ENCODE peak calls at places on chromosomes 13 and 19, in nine cellular contexts. D is pancreas, V is left ventricle myocardium inferior, G is hepatocyte, B is fibroblast of lung, C is GM23248, A is lower lobe of right lung, S is brain microvascular endothelial cell, H is mammary epithelial cell. J is an unnamed sample. For H3K27me3 and H3K36me3, the result is how much of the 10 kb centered on the place peaks cover.

GRCh38 chr13:81778350-81778749 is 1437.4 kb upstream of the SPRY2 start:
- DNase-seq in H (no peak), S (no peak), G (no peak), V (no peak), D (no peak), B (no peak), A (no peak), C (no peak), J (no peak)

GRCh38 chr13:21012211-21012610 is 49.2 kb downstream of the LATS2 start:
- DNase-seq in B (peak), A (no peak), S (no peak), D (no peak), C (no peak), G (no peak), V (no peak), H (no peak), J (no peak)

GRCh38 chr19:35491838-35492360 is 1.6 kb upstream of the KRTDAP start:
- DNase-seq in C (no peak), G (no peak), D (no peak), V (no peak), B (no peak), H (no peak), A (no peak), S (no peak), J (no peak)

GRCh38 chr13:31436478-31436877 is 236.7 kb downstream of the B3GLCT start:
- DNase-seq in B (no peak), S (no peak), V (no peak), H (no peak), D (no peak), G (no peak), C (no peak), A (no peak), J (no peak)

GRCh38 chr19:54609356-54609791 is 15.9 kb downstream of the LILRA1 start:
- DNase-seq in A (no peak), B (no peak), H (no peak), S (no peak), V (no peak), G (no peak), D (no peak), C (no peak), J (no peak)

GRCh38 chr13:20118268-20119140 is 42.3 kb downstream of the GJA3 start:
- DNase-seq in C (peak), A (peak), D (peak), B (peak), G (peak), V (peak), H (no peak), S (no peak), J (peak)

GRCh38 chr13:77386880-77387606 is 60.1 kb upstream of the MYCBP2 start:
- DNase-seq in D (no peak), C (peak), A (no peak), S (peak), V (no peak), H (no peak), B (peak), G (no peak), J (no peak)

GRCh38 chr19:17556995-17557394 is 1.5 kb downstream of the COLGALT1 start:
- DNase-seq in G (no peak), D (no peak), C (no peak), B (no peak), S (no peak), H (no peak), V (no peak), A (no peak), J (no peak)

GRCh38 chr13:108437496-108437895 is 168.0 kb downstream of the TNFSF13B start:
- DNase-seq in D (no peak), A (no peak), G (no peak), S (peak), V (no peak), B (no peak), C (no peak), H (peak), J (no peak)

GRCh38 chr19:16873603-16874002 is 15.2 kb upstream of the F2RL3 start:
- DNase-seq in G (no peak), H (no peak), B (no peak), A (no peak), D (no peak), C (no peak), S (no peak), V (no peak), J (no peak)

GRCh38 chr19:46256855-46257254 is 27.3 kb downstream of the IGFL1 start:
- DNase-seq in B (peak), S (no peak), H (peak), D (no peak), A (no peak), C (peak), V (no peak), G (no peak), J (no peak)

GRCh38 chr13:65724261-65724660 is 1505.9 kb downstream of the PCDH9 start:
- DNase-seq in B (peak), H (no peak), G (no peak), S (peak), C (no peak), A (no peak), D (no peak), V (no peak), J (no peak)

GRCh38 chr19:24099829-24100228 is 12.8 kb downstream of the ZNF254 start:
- DNase-seq in B (no peak), D (no peak), G (no peak), A (no peak), C (no peak), S (no peak), V (no peak), H (no peak), J (no peak)

GRCh38 chr13:70732611-70733010 is 624.4 kb upstream of the KLHL1 start:
- DNase-seq in D (no peak), S (no peak), G (no peak), H (no peak), A (no peak), B (no peak), V (no peak), C (no peak), J (no peak)

GRCh38 chr19:30696514-30696913 is 324.3 kb downstream of the ZNF536 start:
- DNase-seq in V (no peak), B (peak), D (peak), G (peak), C (no peak), H (no peak), A (no peak), S (no peak), J (peak)

GRCh38 chr13:109719962-109720646 is 66.3 kb downstream of the IRS2 start:
- DNase-seq in H (no peak), S (no peak), B (no peak), G (no peak), D (no peak), C (no peak), V (no peak), A (no peak), J (no peak)

GRCh38 chr19:38265213-38265861 is 964 bp downstream of the SPINT2 start:
- DNase-seq in S (no peak), A (peak), G (peak), B (no peak), C (no peak), H (peak), D (peak), V (no peak), J (peak)

GRCh38 chr13:100129605-100130004 is 40.7 kb downstream of the PCCA start:
- DNase-seq in V (no peak), C (peak), B (no peak), H (no peak), G (no peak), D (no peak), A (no peak), S (no peak), J (no peak)

GRCh38 chr19:18496167-18496979 is 25.5 kb downstream of the ELL start:
- DNase-seq in D (peak), S (peak), H (peak), C (peak), B (no peak), A (peak), G (no peak), V (peak), J (no peak)

GRCh38 chr19:43501661-43502418 is 2.7 kb downstream of the PHLDB3 start:
- DNase-seq in G (no peak), B (no peak), V (no peak), C (no peak), S (no peak), A (no peak), H (no peak), D (no peak), J (peak)

GRCh38 chr13:67106502-67107057 is 123.6 kb downstream of the PCDH9 start:
- DNase-seq in C (no peak), V (no peak), H (no peak), D (no peak), S (no peak), B (no peak), G (no peak), A (peak), J (no peak)

GRCh38 chr13:102399791-102400618 is 1.8 kb downstream of the FGF14 start:
- DNase-seq in D (peak), S (no peak), G (no peak), V (peak), H (peak), C (peak), B (peak), A (peak), J (peak)

GRCh38 chr13:73451120-73452029 is 392.6 kb downstream of the KLF5 start:
- DNase-seq in S (no peak), H (no peak), V (no peak), B (no peak), C (no peak), D (no peak), A (no peak), G (peak), J (no peak)

GRCh38 chr13:111005808-111006494 is 91.1 kb upstream of the ANKRD10 start:
- DNase-seq in V (peak), A (no peak), H (no peak), G (no peak), S (peak), B (peak), C (peak), D (peak), J (no peak)

GRCh38 chr19:7701654-7702457 is at the start of gene FCER2:
- DNase-seq in V (no peak), H (no peak), C (no peak), S (no peak), A (no peak), D (no peak), G (no peak), B (no peak), J (peak)

GRCh38 chr13:40189885-40190655 is 476.4 kb downstream of the FOXO1 start:
- DNase-seq in A (no peak), V (no peak), H (peak), D (no peak), G (peak), C (peak), S (no peak), B (peak), J (peak)

GRCh38 chr13:104993708-104994107 is 1541.8 kb downstream of the EFNB2 start:
- DNase-seq in B (no peak), C (no peak), A (no peak), S (no peak), V (no peak), D (no peak), H (no peak), G (no peak), J (no peak)

GRCh38 chr19:35297922-35298321 is 6.0 kb downstream of the MAG start:
- DNase-seq in V (no peak), A (no peak), G (no peak), S (no peak), C (no peak), B (no peak), H (no peak), D (no peak), J (no peak)

GRCh38 chr19:44748426-44749254 is at the start of gene BCL3:
- DNase-seq in B (peak), C (peak), V (peak), A (peak), S (no peak), H (peak), D (peak), G (peak), J (peak)

GRCh38 chr13:60583196-60583908 is 186.3 kb downstream of the TDRD3 start:
- DNase-seq in A (no peak), B (peak), H (no peak), V (no peak), G (no peak), S (peak), D (no peak), C (peak), J (peak)

GRCh38 chr19:58582985-58583384 is 9.8 kb upstream of the MZF1 start:
- DNase-seq in D (no peak), C (no peak), A (no peak), G (no peak), B (no peak), H (no peak), S (no peak), V (no peak), J (no peak)

GRCh38 chr13:71864981-71865857 is 1.8 kb downstream of the DACH1 start:
- DNase-seq in C (no peak), G (peak), B (peak), V (peak), A (peak), S (peak), D (no peak), H (peak), J (peak)

GRCh38 chr19:14559916-14560775 is 11.7 kb downstream of the NDUFB7 start:
- DNase-seq in A (no peak), G (no peak), C (no peak), H (no peak), V (peak), D (no peak), B (no peak), S (no peak), J (peak)

GRCh38 chr13:29520671-29521070 is 74.8 kb downstream of the SLC7A1 start:
- DNase-seq in G (no peak), B (peak), V (no peak), C (peak), S (peak), D (no peak), H (no peak), A (no peak), J (no peak)

GRCh38 chr19:3881272-3882040 is 971 bp downstream of the ATCAY start:
- DNase-seq in A (no peak), H (no peak), B (no peak), G (no peak), V (no peak), D (no peak), C (no peak), S (no peak), J (peak)

GRCh38 chr13:46905249-46905648 is 8.4 kb upstream of the HTR2A start:
- DNase-seq in D (no peak), S (no peak), H (peak), C (peak), V (no peak), B (peak), G (no peak), A (no peak), J (no peak)

GRCh38 chr13:46906440-46906839 is 9.6 kb upstream of the HTR2A start:
- DNase-seq in C (peak), H (peak), V (no peak), D (no peak), B (no peak), S (no peak), G (no peak), A (no peak), J (no peak)

GRCh38 chr13:46913757-46914156 is 16.9 kb upstream of the HTR2A start:
- DNase-seq in C (peak), V (no peak), H (no peak), S (no peak), B (no peak), G (no peak), D (no peak), A (no peak), J (no peak)

GRCh38 chr13:46908511-46908910 is 11.7 kb upstream of the HTR2A start:
- DNase-seq in B (peak), S (no peak), G (no peak), A (no peak), C (peak), H (peak), D (no peak), V (no peak), J (no peak)

DNA sequence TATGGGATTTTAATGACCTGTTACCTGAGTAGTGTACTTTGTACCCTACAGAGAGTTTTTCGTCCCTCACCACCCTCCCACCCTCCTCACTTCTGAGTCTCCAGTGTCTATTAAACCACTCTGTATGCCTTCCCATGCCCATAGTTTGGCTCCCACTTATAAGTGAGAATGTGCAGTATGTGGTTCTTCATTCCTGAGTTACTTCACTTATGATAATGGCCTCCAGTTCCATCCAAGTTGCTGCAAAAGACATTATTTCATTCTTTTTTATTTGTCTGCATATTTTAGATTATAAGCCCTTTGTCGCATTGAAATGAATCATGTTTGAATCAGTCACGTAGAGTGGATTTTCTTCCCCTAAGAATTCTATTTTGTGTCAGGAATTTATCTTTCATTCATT is 12.2 kb upstream of the HTR2A start:
- DNase-seq in D (no peak), B (no peak), G (no peak), C (peak), V (no peak), H (no peak), S (no peak), A (no peak), J (no peak)
- H3K4me3 ChIP-seq in D (no peak), B (no peak), G (no peak), C (peak), V (no peak), H (no peak), S (no peak), A (no peak), J (no peak)

DNA sequence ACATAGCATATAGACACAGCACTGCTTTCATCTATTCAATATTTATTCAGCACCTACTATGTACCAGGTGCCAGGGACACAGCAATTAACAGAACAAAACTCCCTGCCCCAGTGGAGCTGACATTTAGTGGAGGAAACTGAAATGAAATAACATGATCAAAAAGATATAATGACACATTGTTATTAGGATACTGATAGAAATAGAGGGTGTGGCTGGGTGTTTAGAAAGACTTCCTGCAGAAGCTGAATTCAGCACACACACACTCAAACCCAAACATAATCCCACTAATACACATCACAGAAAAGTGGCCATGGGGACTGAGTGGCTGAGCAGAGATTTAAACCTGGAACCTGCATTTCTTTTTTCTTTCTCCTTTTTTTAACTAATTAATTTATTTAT is 3.8 kb upstream of the CDC37 start:
- DNase-seq in B (no peak), G (no peak), C (no peak), V (no peak), D (no peak), H (no peak), S (no peak), A (no peak), J (no peak)
- H3K27me3 ChIP-seq in B (under half), G (under half), C (under half), V (under half), D (under half), H (under half), S (under half), A (under half), J (under half)

GRCh38 chr19:5621945-5622464 is 571 bp downstream of the SAFB2 start:
- DNase-seq in H (no peak), D (peak), C (peak), S (no peak), G (peak), B (no peak), V (no peak), A (no peak), J (peak)
- H3K36me3 ChIP-seq in H (under half), D (under half), C (under half), S (under half), G (under half), B (under half), V (half or more), A (half or more), J (under half)

GRCh38 chr19:6536138-6536671 is 5.4 kb downstream of the TNFSF9 start:
- DNase-seq in C (peak), H (peak), D (no peak), S (peak), G (peak), B (no peak), V (no peak), A (peak), J (peak)

GRCh38 chr19:6533000-6533328 is 2.1 kb downstream of the TNFSF9 start:
- DNase-seq in G (no peak), H (no peak), S (no peak), B (no peak), D (no peak), V (no peak), C (no peak), A (no peak), J (no peak)

GRCh38 chr19:6533746-6534418 is 3.1 kb downstream of the TNFSF9 start:
- DNase-seq in A (no peak), V (no peak), B (no peak), H (no peak), D (no peak), C (no peak), S (no peak), G (no peak), J (peak)

GRCh38 chr19:6534451-6535093 is 3.7 kb downstream of the TNFSF9 start:
- DNase-seq in V (no peak), S (no peak), C (no peak), H (no peak), D (no peak), A (no peak), G (no peak), B (no peak), J (peak)

DNA sequence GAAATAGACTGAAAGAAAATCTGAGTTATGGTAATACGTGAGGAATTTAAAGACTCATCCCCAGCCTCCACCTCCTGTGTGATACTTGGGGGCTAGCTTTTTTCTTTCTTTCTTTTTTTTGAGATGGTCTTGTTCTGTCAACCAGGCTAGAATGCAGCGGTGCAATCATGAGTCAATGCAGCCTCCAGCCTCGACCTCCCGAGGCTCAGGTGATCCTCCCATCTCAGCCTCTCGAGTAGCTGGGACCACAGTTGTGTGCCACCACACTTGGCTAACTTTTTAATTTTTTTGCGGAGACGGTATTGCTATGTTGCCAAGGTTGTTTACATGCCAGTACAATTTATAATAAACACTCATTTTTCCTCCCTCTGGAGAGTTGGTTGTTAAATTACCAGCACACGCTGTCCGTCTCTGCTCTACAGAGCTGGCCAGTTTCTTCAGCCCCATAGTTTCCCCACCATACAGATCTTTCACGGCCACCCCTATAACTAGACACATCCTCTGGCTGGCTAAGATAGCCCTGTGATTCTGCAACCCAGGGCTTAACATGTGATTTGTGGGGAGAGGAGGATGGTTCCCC is 4.8 kb downstream of the TNFSF9 start:
- DNase-seq in D (no peak), A (no peak), S (no peak), B (no peak), V (no peak), G (no peak), H (no peak), C (no peak), J (no peak)
- H3K4me3 ChIP-seq in D (no peak), A (no peak), S (no peak), B (no peak), V (no peak), G (no peak), H (no peak), C (no peak), J (no peak)

GRCh38 chr13:64429691-64430090 is 2800.4 kb downstream of the PCDH9 start:
- DNase-seq in A (no peak), V (no peak), H (no peak), C (no peak), G (no peak), D (no peak), B (no peak), S (no peak), J (no peak)
- H3K27me3 ChIP-seq in A (under half), V (under half), H (under half), C (under half), G (under half), D (under half), B (under half), S (under half), J (under half)

GRCh38 chr19:10680545-10681135 is 20.6 kb upstream of the QTRT1 start:
- DNase-seq in S (no peak), B (no peak), H (no peak), C (no peak), V (no peak), G (no peak), A (no peak), D (no peak), J (no peak)
- H3K36me3 ChIP-seq in S (half or more), B (half or more), H (half or more), C (half or more), V (half or more), G (under half), A (half or more), D (half or more), J (half or more)

J was measured in H7.